ENCODE peak calls at places on chromosomes 1 and 21, in ten cellular contexts. N, W, O, U, D, B, S, L, T and X are unnamed samples.

GRCh38 chr1:193406901-193407300 is 220.5 kb upstream of the B3GALT2 start:
- DNase-seq in S (peak; percentile 71), O (no peak), N (peak; percentile 77), D (peak; percentile 76), L (no peak), T (peak; percentile 63), B (peak; percentile 56), U (no peak), W (no peak), X (no peak)

GRCh38 chr1:194295690-194296089 is 1109.3 kb upstream of the B3GALT2 start:
- DNase-seq in N (peak; percentile 83), O (no peak), S (peak; percentile 69), B (peak; percentile 57), W (no peak), T (peak; percentile 76), D (peak; percentile 0), L (no peak), U (no peak), X (peak; percentile 25)

GRCh38 chr1:47852006-47852686 is 145.0 kb downstream of the TRABD2B start:
- DNase-seq in D (no peak), W (no peak), O (no peak), B (no peak), L (no peak), S (no peak), U (peak; percentile 2), T (no peak), N (no peak), X (no peak)

GRCh38 chr1:61012365-61012764 is 70.0 kb upstream of the NFIA start:
- DNase-seq in T (no peak), N (no peak), U (no peak), W (no peak), B (no peak), L (no peak), D (no peak), O (no peak), S (no peak), X (no peak)

GRCh38 chr1:200437556-200438203 is 27.8 kb upstream of the ZNF281 start:
- DNase-seq in U (no peak), T (no peak), L (no peak), W (no peak), B (peak; percentile 27), D (peak; percentile 42), N (peak; percentile 4), S (peak; percentile 76), O (no peak), X (no peak)

GRCh38 chr1:248306103-248306502 is 2.9 kb upstream of the OR2T12 start:
- DNase-seq in S (no peak), N (no peak), L (no peak), D (no peak), B (no peak), O (no peak), U (no peak), T (no peak), W (no peak), X (no peak)

GRCh38 chr1:161484613-161485012 is 20.6 kb upstream of the FCGR2A start:
- DNase-seq in B (peak; percentile 37), W (no peak), O (no peak), D (peak; percentile 26), N (peak; percentile 30), U (no peak), L (no peak), S (no peak), T (no peak), X (no peak)

GRCh38 chr1:25030674-25031589 is 100.9 kb upstream of the RUNX3 start:
- DNase-seq in O (no peak), W (peak; percentile 28), S (peak; percentile 48), U (no peak), L (no peak), N (no peak), T (no peak), B (peak; percentile 48), D (peak; percentile 60), X (no peak)

GRCh38 chr1:119742193-119742592 is 26.5 kb downstream of the HMGCS2 start:
- DNase-seq in U (no peak), W (no peak), T (no peak), L (peak; percentile 45), B (no peak), S (peak; percentile 68), D (peak; percentile 55), O (no peak), N (no peak), X (no peak)

GRCh38 chr21:39086547-39086946 is 96.7 kb downstream of the PSMG1 start:
- DNase-seq in T (no peak), L (no peak), N (no peak), U (no peak), O (no peak), S (no peak), B (no peak), W (no peak), D (no peak), X (no peak)

GRCh38 chr21:39087976-39088370 is 95.3 kb downstream of the PSMG1 start:
- DNase-seq in S (peak; percentile 29), D (no peak), U (no peak), N (no peak), T (no peak), W (peak; percentile 34), L (no peak), B (no peak), O (no peak), X (no peak)

GRCh38 chr21:39085843-39086415 is 97.3 kb downstream of the PSMG1 start:
- DNase-seq in L (no peak), D (no peak), U (no peak), T (no peak), W (no peak), B (no peak), N (no peak), O (no peak), S (no peak), X (no peak)

GRCh38 chr21:39087238-39087975 is 95.8 kb downstream of the PSMG1 start:
- DNase-seq in L (peak; percentile 70), W (no peak), O (no peak), B (no peak), S (no peak), U (peak; percentile 94), D (no peak), T (no peak), N (no peak), X (no peak)

DNA sequence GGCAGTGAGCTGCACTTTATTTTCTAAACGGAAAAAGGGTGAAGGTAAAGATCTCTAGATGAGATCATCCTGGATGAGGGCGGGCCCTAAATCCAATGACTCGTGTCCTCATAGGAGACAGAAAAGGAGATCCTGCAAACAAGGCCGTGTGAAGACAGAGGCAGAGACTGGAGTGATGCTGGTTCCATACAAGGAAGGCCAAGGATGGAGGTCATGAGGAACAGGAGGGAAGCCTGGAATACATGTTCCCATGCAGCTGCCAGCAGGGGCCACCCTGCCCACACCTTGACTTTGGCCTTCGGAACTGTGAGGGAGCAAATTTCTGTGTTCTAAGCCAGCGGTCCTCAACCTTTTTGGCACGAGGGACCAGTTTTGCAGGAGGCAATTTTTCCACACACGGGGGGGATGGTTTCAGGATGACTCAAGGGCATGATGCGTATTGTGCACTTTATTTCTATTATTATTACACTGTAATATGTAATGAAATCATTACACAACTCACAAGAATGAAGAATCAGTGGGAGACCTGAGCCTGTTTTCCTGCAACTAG is 94.3 kb downstream of the PSMG1 start:
- DNase-seq in B (peak; percentile 66), N (no peak), U (no peak), O (no peak), W (no peak), L (no peak), T (no peak), S (peak; percentile 14), D (peak; percentile 52), X (no peak)
- H3K27ac ChIP-seq in B (peak overlapping the region; percentile 8), N (no peak overlapping the region), U (peak overlapping the region; percentile 97), O (no peak overlapping the region), W (no peak overlapping the region), L (peak overlapping the region; percentile 94), T (no peak overlapping the region), S (no peak overlapping the region), D (no peak overlapping the region), X (no peak overlapping the region)

DNA sequence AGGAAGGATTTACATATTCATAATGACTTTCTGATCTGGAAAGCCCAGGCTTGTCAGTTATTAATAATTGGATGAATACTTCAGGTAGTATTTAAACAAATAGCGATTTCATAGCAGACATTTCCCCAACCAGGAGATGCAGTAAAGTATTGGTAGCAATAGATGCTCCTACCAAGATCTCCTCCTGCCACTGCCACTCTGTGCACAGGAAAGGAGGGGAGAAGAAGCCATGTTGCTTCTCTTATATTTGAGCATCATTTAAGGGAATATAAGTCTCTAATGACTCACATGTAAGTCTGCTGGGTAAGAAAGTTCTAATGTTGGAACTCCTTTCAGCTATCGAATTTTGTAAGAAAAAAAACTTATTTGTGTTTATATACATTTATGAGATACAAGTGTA is 420 bp upstream of the IFI16 start:
- DNase-seq in D (no peak), W (no peak), L (no peak), U (no peak), T (no peak), S (no peak), N (peak; percentile 39), B (no peak), O (no peak), X (no peak)
- H3K4me1 ChIP-seq in D (peaks cover 43% of the 10 kb centered on the region), W (no peaks in the 10 kb centered on the region), L (peaks cover 65% of the 10 kb centered on the region), U (no peaks in the 10 kb centered on the region), T (peaks cover 7% of the 10 kb centered on the region), S (peaks cover 7% of the 10 kb centered on the region), N (peaks cover 62% of the 10 kb centered on the region), B (peaks cover 3% of the 10 kb centered on the region), O (peaks cover 45% of the 10 kb centered on the region), X (peaks cover 2% of the 10 kb centered on the region)

DNA sequence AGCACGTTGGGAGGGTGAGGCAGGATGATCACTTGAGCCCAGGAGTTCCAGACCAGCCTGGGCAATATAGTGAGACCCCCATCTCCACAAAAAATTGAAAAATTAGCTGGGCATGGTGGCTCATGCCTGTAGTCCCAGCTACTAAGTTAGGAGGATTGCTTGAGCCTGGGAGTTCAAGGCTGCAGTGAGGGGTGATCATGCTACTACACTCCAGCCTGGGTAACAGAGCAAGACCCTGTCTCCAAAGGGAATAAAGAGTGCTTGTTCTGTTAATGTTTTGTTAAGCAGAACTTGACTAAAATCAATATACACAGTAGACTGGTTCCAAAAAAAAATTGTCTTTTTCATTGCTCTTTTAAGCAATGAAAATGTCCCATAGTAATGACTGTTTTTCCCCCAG is 146.4 kb downstream of the SYT2 start:
- DNase-seq in U (no peak), O (no peak), B (no peak), W (no peak), D (no peak), S (no peak), L (no peak), T (no peak), N (no peak), X (no peak)
- H3K27ac ChIP-seq in U (peak overlapping the region; percentile 10), O (no peak overlapping the region), B (no peak overlapping the region), W (peak overlapping the region; percentile 58), D (no peak overlapping the region), S (no peak overlapping the region), L (peak overlapping the region; percentile 20), T (peak overlapping the region; percentile 67), N (no peak overlapping the region), X (no peak overlapping the region)

DNA sequence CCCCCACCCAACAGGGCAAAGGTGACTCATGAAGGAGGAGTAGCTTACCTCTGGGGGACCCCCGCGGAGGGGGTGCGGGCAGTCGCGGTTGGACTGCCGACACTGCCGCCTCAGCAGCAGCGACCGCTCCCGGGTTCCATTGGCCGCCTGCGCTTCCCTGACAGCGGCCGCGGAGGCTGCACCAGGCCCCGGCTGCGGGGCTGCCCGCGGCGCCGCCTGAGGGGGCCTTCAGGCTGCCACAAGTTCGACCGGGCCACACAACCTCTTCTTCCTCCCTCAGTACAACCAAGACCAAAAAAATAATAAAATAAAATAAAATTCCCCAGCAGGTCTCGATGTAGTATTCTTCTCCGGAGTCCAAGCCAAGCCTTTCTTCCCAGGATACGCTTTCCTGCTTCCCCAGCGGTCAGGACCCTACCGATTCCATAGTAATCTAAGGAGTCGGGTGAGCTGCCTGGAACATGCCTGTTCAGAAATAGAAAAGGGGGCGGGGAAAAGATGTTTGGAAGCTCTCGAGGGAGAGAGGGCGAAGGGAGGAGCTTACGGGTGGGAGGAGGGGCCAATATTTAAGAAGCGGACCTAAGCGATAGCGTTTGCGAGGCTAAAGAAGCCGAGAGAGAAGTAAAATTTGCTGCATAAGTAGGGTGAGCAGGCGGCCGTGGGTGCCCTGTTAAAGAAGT is at the start of gene PI4KB:
- DNase-seq in B (peak; percentile 100), N (peak; percentile 97), T (peak; percentile 98), W (peak; percentile 94), S (peak; percentile 98), U (peak; percentile 90), L (peak; percentile 87), O (peak; percentile 92), D (peak; percentile 99), X (peak; percentile 97)
- H3K4me1 ChIP-seq in B (peaks cover 37% of the 10 kb centered on the region), N (peaks cover 23% of the 10 kb centered on the region), T (peaks cover 14% of the 10 kb centered on the region), W (peaks cover 6% of the 10 kb centered on the region), S (peaks cover 4% of the 10 kb centered on the region), U (peaks cover 25% of the 10 kb centered on the region), L (peaks cover 51% of the 10 kb centered on the region), O (peaks cover 31% of the 10 kb centered on the region), D (peaks cover 25% of the 10 kb centered on the region), X (no peaks in the 10 kb centered on the region)